ENCODE peak calls at places on chromosomes 12 and 14, in five cellular contexts. O, J, Y, A and I are unnamed samples.
A peak's percentile ranks its signal among the peaks of the same experiment; 100 is the strongest.

GRCh38 chr12:130617219-130617618 is 98.9 kb downstream of the RIMBP2 start:
- DNase-seq in O (no peak), A (no peak), Y (no peak), J (no peak), I (no peak)

GRCh38 chr12:95412826-95413311 is 61.1 kb upstream of the METAP2 start:
- DNase-seq in A (peak; percentile 95), J (no peak), Y (no peak), O (no peak), I (no peak)

GRCh38 chr14:81200041-81200440 is 20.7 kb downstream of the GTF2A1 start:
- DNase-seq in A (no peak), O (no peak), J (no peak), Y (no peak), I (no peak)

GRCh38 chr12:111780615-111781014 is 13.9 kb downstream of the ALDH2 start:
- DNase-seq in J (no peak), A (no peak), Y (no peak), O (peak; percentile 62), I (no peak)

GRCh38 chr14:103028161-103028767 is 29.1 kb downstream of the CDC42BPB start:
- DNase-seq in O (peak; percentile 56), Y (no peak), J (no peak), A (no peak), I (no peak)

GRCh38 chr12:121578230-121579189 is 2.3 kb downstream of the KDM2B start:
- DNase-seq in J (no peak), A (peak; percentile 77), Y (no peak), O (no peak), I (peak; percentile 32)

GRCh38 chr14:77353469-77354141 is 23.3 kb downstream of the TMED8 start:
- DNase-seq in O (no peak), A (no peak), Y (no peak), J (no peak), I (no peak)

GRCh38 chr12:25970082-25970481 is 11.6 kb downstream of the RASSF8 start:
- DNase-seq in O (no peak), J (no peak), A (no peak), Y (no peak), I (no peak)

GRCh38 chr14:56358265-56358664 is 221.3 kb upstream of the TMEM260 start:
- DNase-seq in O (no peak), Y (no peak), J (no peak), A (peak; percentile 55), I (no peak)

GRCh38 chr12:76627346-76628135 is 68.0 kb upstream of the OSBPL8 start:
- DNase-seq in O (no peak), J (no peak), Y (no peak), A (no peak), I (no peak)

GRCh38 chr12:124510301-124510970 is 57.0 kb downstream of the NCOR2 start:
- DNase-seq in Y (no peak), J (no peak), O (peak; percentile 29), A (no peak), I (no peak)

GRCh38 chr12:107388263-107388662 is 294.9 kb upstream of the CRY1 start:
- DNase-seq in O (no peak), J (no peak), Y (no peak), A (no peak), I (no peak)

GRCh38 chr14:60252630-60253029 is 3.6 kb downstream of the PPM1A start:
- DNase-seq in J (no peak), O (no peak), Y (no peak), A (no peak), I (no peak)

GRCh38 chr12:51124504-51124903 is 41.1 kb upstream of the CSRNP2 start:
- DNase-seq in O (no peak), A (no peak), Y (no peak), J (no peak), I (no peak)

GRCh38 chr12:33724867-33725266 is 285.2 kb upstream of the SYT10 start:
- DNase-seq in Y (no peak), O (no peak), J (no peak), A (no peak), I (no peak)

GRCh38 chr12:92424338-92424737 is 278.5 kb upstream of the PLEKHG7 start:
- DNase-seq in Y (no peak), O (no peak), J (no peak), A (peak; percentile 83), I (no peak)

GRCh38 chr12:57476993-57477709 is 2.5 kb downstream of the ARHGAP9 start:
- DNase-seq in Y (no peak), A (no peak), O (no peak), J (no peak), I (peak; percentile 44)
- H3K4me3 ChIP-seq in Y (peak overlapping the region; percentile 83), A (no peak overlapping the region), O (no peak overlapping the region), J (peak overlapping the region; percentile 46), I (peak overlapping the region; percentile 95)

DNA sequence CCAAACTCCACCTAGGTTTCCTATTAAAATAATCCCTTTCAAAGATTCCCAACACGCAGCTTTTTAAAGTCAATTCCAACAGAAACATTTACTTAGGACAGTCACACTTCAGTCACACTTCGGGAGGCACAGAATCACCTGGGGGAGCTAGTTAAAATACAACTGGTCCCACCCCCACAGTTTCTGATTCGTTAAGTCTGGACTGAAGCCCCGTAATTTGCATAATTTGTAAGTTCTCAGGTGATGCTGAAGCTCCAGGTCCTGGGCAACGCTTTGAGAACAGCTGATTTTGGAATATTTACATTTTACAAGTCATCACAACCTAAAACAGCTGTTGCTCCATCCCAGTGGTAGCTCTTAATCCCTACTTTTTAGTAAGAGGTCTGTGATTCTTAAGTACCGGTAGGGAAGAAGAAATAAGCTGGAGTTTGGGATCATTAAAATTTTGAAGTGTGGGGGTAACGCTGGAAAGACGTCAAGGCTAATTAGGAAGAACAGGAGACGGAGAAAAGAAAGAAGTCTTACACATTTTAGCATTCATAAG is 1.2 kb downstream of the IPO8 start:
- DNase-seq in Y (no peak), O (no peak), A (peak; percentile 29), J (no peak), I (no peak)
- H3K4me3 ChIP-seq in Y (peak overlapping the region; percentile 63), O (peak overlapping the region; percentile 86), A (peak overlapping the region; percentile 97), J (peak overlapping the region; percentile 86), I (peak overlapping the region; percentile 94)

DNA sequence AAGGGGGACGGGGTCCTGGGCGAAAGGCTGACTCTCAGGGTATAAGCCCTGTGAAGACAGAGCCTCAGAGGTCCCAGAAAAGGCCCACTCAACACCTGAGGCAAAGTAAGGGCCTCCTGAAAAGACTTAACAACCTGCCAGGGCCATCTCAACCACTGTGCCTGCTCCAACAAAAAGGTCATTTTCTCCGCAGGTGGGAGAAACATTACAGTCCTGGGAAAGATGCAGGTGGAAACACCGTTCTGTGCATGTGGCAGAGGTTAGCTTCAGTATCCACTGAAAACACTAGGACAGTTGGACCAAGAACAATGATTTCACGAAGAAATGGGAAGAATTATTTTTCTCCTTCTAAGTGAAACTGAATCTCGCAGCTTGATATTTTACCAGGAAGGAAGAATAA is 50.9 kb downstream of the CCDC88C start:
- DNase-seq in A (no peak), Y (no peak), J (no peak), O (no peak), I (no peak)
- H3K4me3 ChIP-seq in A (no peak overlapping the region), Y (peak overlapping the region; percentile 42), J (no peak overlapping the region), O (no peak overlapping the region), I (peak overlapping the region; percentile 23)

DNA sequence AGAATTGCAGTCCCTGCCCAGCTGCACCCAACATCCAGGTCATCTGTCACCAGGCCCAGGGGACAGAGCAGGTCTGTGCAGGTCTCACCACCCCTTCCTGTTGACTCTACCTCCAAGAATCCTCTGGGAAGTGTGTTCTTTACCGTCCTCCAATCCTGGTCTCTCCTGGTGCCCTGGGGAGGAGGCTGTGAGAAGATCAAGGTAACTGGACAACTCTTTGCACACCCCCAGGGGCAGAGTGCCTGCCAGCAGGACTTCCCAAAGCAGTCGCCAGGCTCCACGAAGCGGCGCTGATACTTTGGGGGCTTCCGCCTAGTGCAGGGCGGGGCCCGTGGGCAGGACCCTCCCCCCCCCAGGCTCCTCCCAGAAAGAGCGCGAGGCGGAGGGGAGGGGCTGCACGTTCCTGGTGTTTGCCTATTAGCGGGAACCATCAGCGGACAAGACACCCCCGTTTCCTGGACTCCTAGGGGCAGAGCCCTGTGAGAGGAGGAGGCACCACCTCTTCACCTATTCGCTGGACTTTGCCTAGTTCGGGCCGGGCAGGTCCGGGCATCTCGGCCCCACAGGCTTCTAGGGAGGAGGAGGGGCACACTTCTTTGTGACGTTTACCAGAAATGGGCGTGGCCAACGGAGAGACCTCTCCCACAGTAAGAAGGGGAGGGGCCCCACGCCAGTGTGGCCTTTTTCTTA is 918.0 kb downstream of the AACS start:
- DNase-seq in Y (no peak), J (peak; percentile 74), O (peak; percentile 33), A (peak; percentile 11), I (no peak)
- H3K4me3 ChIP-seq in Y (no peak overlapping the region), J (peak overlapping the region; percentile 44), O (no peak overlapping the region), A (peak overlapping the region; percentile 39), I (no peak overlapping the region)

GRCh38 chr14:68543516-68543915 is 249.4 kb downstream of the ZFP36L1 start:
- DNase-seq in J (no peak), Y (no peak), O (no peak), A (no peak), I (no peak)
- H3K4me3 ChIP-seq in J (no peak overlapping the region), Y (no peak overlapping the region), O (no peak overlapping the region), A (no peak overlapping the region), I (no peak overlapping the region)

DNA sequence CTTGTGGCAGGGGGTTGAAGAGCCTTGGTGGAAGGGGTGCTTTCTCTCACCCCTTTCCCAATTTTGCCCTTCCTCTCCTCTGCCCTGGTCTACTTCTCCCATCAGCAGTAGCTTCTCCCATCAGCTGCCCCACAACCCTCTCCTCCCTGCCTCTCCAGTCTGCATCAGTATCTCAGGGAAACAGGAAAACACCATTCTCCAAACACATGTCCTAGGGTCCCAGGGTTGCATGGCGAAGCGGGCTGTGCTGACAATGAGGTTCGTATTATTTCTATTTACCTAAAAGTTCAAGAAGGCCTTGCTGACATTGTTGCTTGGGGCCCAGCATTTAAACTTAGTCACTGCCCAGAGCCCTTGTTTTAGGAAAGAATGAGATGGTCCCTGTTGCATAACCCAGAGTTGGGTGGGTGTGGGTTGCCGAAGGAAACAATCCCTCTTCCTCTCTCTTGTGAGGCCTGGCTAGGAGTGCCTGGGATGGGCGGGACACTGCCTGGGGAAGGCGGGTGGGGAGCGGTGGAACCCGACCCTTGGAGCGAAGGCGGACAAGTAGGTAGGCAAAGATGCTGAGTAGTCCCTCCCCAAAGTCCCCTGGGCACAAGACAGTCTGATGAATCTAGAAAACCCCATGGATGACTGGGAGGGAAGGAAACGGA is 1.3 kb upstream of the IGFBP6 start:
- DNase-seq in J (no peak), O (peak; percentile 43), Y (no peak), A (peak; percentile 98), I (no peak)
- H3K4me3 ChIP-seq in J (peak overlapping the region; percentile 58), O (no peak overlapping the region), Y (no peak overlapping the region), A (peak overlapping the region; percentile 84), I (no peak overlapping the region)

GRCh38 chr12:89349814-89350213 is 2.5 kb downstream of the DUSP6 start:
- DNase-seq in Y (no peak), O (no peak), J (no peak), A (peak; percentile 74), I (no peak)
- H3K4me3 ChIP-seq in Y (no peak overlapping the region), O (peak overlapping the region; percentile 84), J (peak overlapping the region; percentile 72), A (peak overlapping the region; percentile 85), I (no peak overlapping the region)